ENCODE peak calls at places on chromosomes 11 and 22, in nine cellular contexts. One of them, this sample, is unnamed.

GRCh38 chr11:3723014-3723708 is 52.0 kb upstream of the CHRNA10 start:
- DNase-seq in DMS153: no peak
- DNase-seq in NCI-H1105: no peak
- DNase-seq in kidney: no peak
- DNase-seq in activated gamma-delta T cell treated with Interleukin-2 at 50 U/mL for 16 hours: no peak
- DNase-seq in AG09319: peak
- DNase-seq in activated CD4-positive, alpha-beta T cell treated with anti-CD3 and anti-CD28 coated beads for 24 hours: no peak
- DNase-seq in nucleus accumbens: no peak
- DNase-seq in D341Med: no peak
- DNase-seq in this sample: no peak

GRCh38 chr11:13012037-13012693 is 3.0 kb downstream of the RASSF10 start:
- DNase-seq in AG09319: no peak
- DNase-seq in activated gamma-delta T cell treated with Interleukin-2 at 50 U/mL for 16 hours: no peak
- DNase-seq in NCI-H1105: no peak
- DNase-seq in D341Med: no peak
- DNase-seq in DMS153: no peak
- DNase-seq in kidney: no peak
- DNase-seq in nucleus accumbens: no peak
- DNase-seq in activated CD4-positive, alpha-beta T cell treated with anti-CD3 and anti-CD28 coated beads for 24 hours: no peak
- DNase-seq in this sample: no peak

GRCh38 chr22:22815397-22816170 is 72.0 kb upstream of the IGLL5 start:
- DNase-seq in kidney: no peak
- DNase-seq in activated gamma-delta T cell treated with Interleukin-2 at 50 U/mL for 16 hours: no peak
- DNase-seq in AG09319: no peak
- DNase-seq in activated CD4-positive, alpha-beta T cell treated with anti-CD3 and anti-CD28 coated beads for 24 hours: no peak
- DNase-seq in DMS153: no peak
- DNase-seq in NCI-H1105: no peak
- DNase-seq in D341Med: no peak
- DNase-seq in nucleus accumbens: no peak
- DNase-seq in this sample: no peak

GRCh38 chr11:85737738-85738137 is 51.7 kb upstream of the CCDC89 start:
- DNase-seq in DMS153: no peak
- DNase-seq in activated gamma-delta T cell treated with Interleukin-2 at 50 U/mL for 16 hours: peak
- DNase-seq in NCI-H1105: no peak
- DNase-seq in D341Med: no peak
- DNase-seq in activated CD4-positive, alpha-beta T cell treated with anti-CD3 and anti-CD28 coated beads for 24 hours: no peak
- DNase-seq in kidney: no peak
- DNase-seq in AG09319: no peak
- DNase-seq in nucleus accumbens: no peak
- DNase-seq in this sample: no peak

GRCh38 chr11:117860139-117860538 is 16.3 kb downstream of the FXYD6 start:
- DNase-seq in DMS153: no peak
- DNase-seq in D341Med: no peak
- DNase-seq in NCI-H1105: no peak
- DNase-seq in kidney: no peak
- DNase-seq in activated gamma-delta T cell treated with Interleukin-2 at 50 U/mL for 16 hours: no peak
- DNase-seq in nucleus accumbens: no peak
- DNase-seq in activated CD4-positive, alpha-beta T cell treated with anti-CD3 and anti-CD28 coated beads for 24 hours: no peak
- DNase-seq in AG09319: no peak
- DNase-seq in this sample: no peak

GRCh38 chr11:58075781-58076180 is 45.0 kb downstream of the OR6Q1 start:
- DNase-seq in kidney: no peak
- DNase-seq in nucleus accumbens: no peak
- DNase-seq in activated CD4-positive, alpha-beta T cell treated with anti-CD3 and anti-CD28 coated beads for 24 hours: no peak
- DNase-seq in DMS153: no peak
- DNase-seq in AG09319: no peak
- DNase-seq in activated gamma-delta T cell treated with Interleukin-2 at 50 U/mL for 16 hours: no peak
- DNase-seq in NCI-H1105: no peak
- DNase-seq in D341Med: no peak
- DNase-seq in this sample: no peak

GRCh38 chr11:119903389-119903788 is 174.4 kb upstream of the NECTIN1 start:
- DNase-seq in D341Med: no peak
- DNase-seq in nucleus accumbens: no peak
- DNase-seq in activated gamma-delta T cell treated with Interleukin-2 at 50 U/mL for 16 hours: no peak
- DNase-seq in kidney: no peak
- DNase-seq in DMS153: no peak
- DNase-seq in NCI-H1105: no peak
- DNase-seq in AG09319: no peak
- DNase-seq in activated CD4-positive, alpha-beta T cell treated with anti-CD3 and anti-CD28 coated beads for 24 hours: no peak
- DNase-seq in this sample: no peak

GRCh38 chr22:19568337-19569311 is 44.4 kb upstream of the CLDN5 start:
- DNase-seq in NCI-H1105: no peak
- DNase-seq in activated CD4-positive, alpha-beta T cell treated with anti-CD3 and anti-CD28 coated beads for 24 hours: no peak
- DNase-seq in AG09319: peak
- DNase-seq in activated gamma-delta T cell treated with Interleukin-2 at 50 U/mL for 16 hours: no peak
- DNase-seq in DMS153: peak
- DNase-seq in D341Med: no peak
- DNase-seq in nucleus accumbens: no peak
- DNase-seq in kidney: no peak
- DNase-seq in this sample: no peak

GRCh38 chr11:748007-748359 is 719 bp downstream of the TALDO1 start:
- DNase-seq in activated gamma-delta T cell treated with Interleukin-2 at 50 U/mL for 16 hours: no peak
- DNase-seq in kidney: peak
- DNase-seq in nucleus accumbens: no peak
- DNase-seq in NCI-H1105: no peak
- DNase-seq in activated CD4-positive, alpha-beta T cell treated with anti-CD3 and anti-CD28 coated beads for 24 hours: no peak
- DNase-seq in AG09319: no peak
- DNase-seq in D341Med: no peak
- DNase-seq in DMS153: no peak
- DNase-seq in this sample: no peak

This sample was measured in DND-41.